ENCODE peak calls at places on chromosomes 4 and X, in seven cellular contexts. F is CD4-positive, alpha-beta T cell; P is stomach; G is HepG2; C is fibroblast of lung; B is breast epithelium; K is H9. S is an unnamed sample.

GRCh38 chrX:129609395-129609794 is 45.4 kb downstream of the APLN start:
- DNase-seq in P (no peak), K (no peak), C (no peak), B (no peak), G (no peak), F (no peak), S (no peak)

GRCh38 chr4:139665690-139666529 is at the start of gene MGST2:
- DNase-seq in F (peak; percentile 39), P (peak; percentile 86), K (peak; percentile 68), B (peak; percentile 35), C (peak; percentile 80), G (peak; percentile 98), S (peak; percentile 87)

GRCh38 chrX:19625612-19626011 is 110.3 kb upstream of the MAP3K15 start:
- DNase-seq in F (peak; percentile 34), K (no peak), C (peak; percentile 23), B (no peak), P (no peak), G (no peak), S (no peak)

GRCh38 chr4:93897559-93897958 is 69.0 kb downstream of the ATOH1 start:
- DNase-seq in P (no peak), B (no peak), G (peak; percentile 3), C (no peak), K (no peak), F (no peak), S (no peak)

GRCh38 chrX:51484616-51485015 is 11.8 kb downstream of the NUDT11 start:
- DNase-seq in K (no peak), B (no peak), F (no peak), P (no peak), G (no peak), C (no peak), S (no peak)

GRCh38 chr4:169254546-169254983 is 16.2 kb downstream of the SH3RF1 start:
- DNase-seq in P (no peak), G (peak; percentile 67), C (peak; percentile 90), K (no peak), B (no peak), F (no peak), S (peak; percentile 43)

GRCh38 chr4:48944252-48944651 is 37.7 kb upstream of the OCIAD2 start:
- DNase-seq in F (no peak), B (no peak), K (no peak), C (peak; percentile 71), P (peak; percentile 59), G (no peak), S (no peak)

GRCh38 chr4:130359537-130359936 is 1263.6 kb downstream of the C4orf33 start:
- DNase-seq in C (peak; percentile 9), G (peak; percentile 1), P (no peak), B (no peak), K (no peak), F (no peak), S (no peak)

GRCh38 chr4:55758570-55758969 is 61.0 kb upstream of the EXOC1L start:
- DNase-seq in B (no peak), P (no peak), F (no peak), G (no peak), K (no peak), C (no peak), S (no peak)

GRCh38 chrX:11499076-11500044 is 166.4 kb downstream of the ARHGAP6 start:
- DNase-seq in F (no peak), K (no peak), P (no peak), B (no peak), C (peak; percentile 81), G (no peak), S (no peak)
- H3K27me3 ChIP-seq in F (no peaks in the 10 kb centered on the region), K (no peaks in the 10 kb centered on the region), P (no peaks in the 10 kb centered on the region), B (peaks cover 6% of the 10 kb centered on the region), C (no peaks in the 10 kb centered on the region), G (no peaks in the 10 kb centered on the region), S (no peaks in the 10 kb centered on the region)

DNA sequence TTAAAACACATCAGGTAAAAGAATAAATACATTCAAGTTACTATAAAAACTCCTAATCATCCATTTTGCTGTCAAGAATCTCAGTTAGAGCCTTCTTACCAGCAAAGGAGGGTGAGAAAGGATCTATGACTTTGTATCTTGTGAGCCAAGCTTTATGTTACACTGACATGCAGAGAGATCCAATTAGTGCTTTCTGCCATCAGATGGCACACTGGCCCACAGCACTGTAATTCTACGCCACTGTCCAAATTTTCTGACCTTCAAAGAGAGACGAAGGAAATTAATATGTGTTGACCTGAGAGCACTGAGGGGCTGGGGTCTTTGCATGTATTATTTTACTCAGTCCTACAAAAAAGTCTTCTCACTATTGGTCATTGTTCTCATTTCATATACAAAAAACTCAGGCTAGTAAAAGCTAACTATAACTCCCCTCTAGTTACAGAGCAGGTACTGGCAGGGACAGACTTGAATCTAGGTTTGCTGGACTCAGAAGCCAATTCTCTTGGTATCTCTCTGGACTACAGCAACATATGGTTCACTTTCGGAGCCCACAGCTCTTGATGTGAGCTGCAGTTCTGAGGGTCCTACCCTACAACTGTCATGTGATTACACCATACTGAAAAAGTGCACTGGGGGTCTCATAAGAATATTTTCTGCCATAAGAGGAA is 157.6 kb downstream of the NR3C2 start:
- DNase-seq in P (no peak), C (peak; percentile 3), K (no peak), G (no peak), F (no peak), B (no peak), S (peak; percentile 44)
- TF ChIP-seq CTCF in P (peak; percentile 22), C (peak; percentile 18), K (peak; percentile 43), G (peak; percentile 50), F (no peak), B (no peak), S (no peak)

GRCh38 chr4:80196259-80197131 is 808 bp upstream of the PRDM8 start:
- DNase-seq in G (no peak), C (peak; percentile 40), B (no peak), F (no peak), K (peak; percentile 71), P (no peak), S (no peak)
- H3K27me3 ChIP-seq in G (peaks cover 1% of the 10 kb centered on the region), C (no peaks in the 10 kb centered on the region), B (peaks cover 83% of the 10 kb centered on the region), F (peaks cover 13% of the 10 kb centered on the region), K (peaks cover 94% of the 10 kb centered on the region), P (no peaks in the 10 kb centered on the region), S (peaks cover 5% of the 10 kb centered on the region)

DNA sequence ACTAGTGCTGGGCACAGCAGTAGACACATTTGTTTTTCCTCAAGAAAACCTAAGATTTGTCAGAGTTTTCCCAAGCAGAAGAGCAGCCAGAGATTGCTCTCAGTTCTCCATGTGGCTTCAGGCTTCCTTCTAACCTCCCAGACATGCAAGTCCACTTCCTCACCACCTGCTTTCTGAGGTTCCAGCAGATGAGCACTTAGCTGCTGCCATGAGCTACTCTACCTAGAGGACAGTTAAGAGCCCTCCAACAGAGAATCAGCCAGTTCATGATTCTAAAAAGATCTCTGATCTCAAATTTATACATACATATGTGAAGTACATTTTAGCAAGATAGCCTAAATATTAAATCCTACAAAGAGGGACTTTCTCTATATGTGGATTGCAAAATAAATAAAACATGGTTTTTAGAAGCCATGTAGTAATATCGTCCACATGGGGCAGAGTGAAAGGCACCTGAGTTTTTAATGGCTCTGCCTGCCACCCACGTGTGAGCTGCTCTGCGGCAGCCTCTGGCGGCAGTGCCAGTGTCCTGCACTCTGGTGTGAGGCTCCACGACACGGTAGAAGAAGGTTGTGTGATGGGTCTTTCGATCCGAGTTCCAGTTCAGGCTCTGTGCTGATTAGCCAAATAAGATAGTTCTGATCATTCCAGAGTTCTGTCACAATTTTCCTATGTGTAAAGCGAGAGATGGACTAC is 10.3 kb downstream of the CYP4V2 start:
- DNase-seq in P (peak; percentile 67), F (peak; percentile 64), K (peak; percentile 74), B (no peak), C (no peak), G (peak; percentile 59), S (peak; percentile 33)
- TF ChIP-seq CTCF in P (peak; percentile 69), F (peak; percentile 81), K (peak; percentile 85), B (peak; percentile 59), C (peak; percentile 67), G (peak; percentile 82), S (peak; percentile 41)

DNA sequence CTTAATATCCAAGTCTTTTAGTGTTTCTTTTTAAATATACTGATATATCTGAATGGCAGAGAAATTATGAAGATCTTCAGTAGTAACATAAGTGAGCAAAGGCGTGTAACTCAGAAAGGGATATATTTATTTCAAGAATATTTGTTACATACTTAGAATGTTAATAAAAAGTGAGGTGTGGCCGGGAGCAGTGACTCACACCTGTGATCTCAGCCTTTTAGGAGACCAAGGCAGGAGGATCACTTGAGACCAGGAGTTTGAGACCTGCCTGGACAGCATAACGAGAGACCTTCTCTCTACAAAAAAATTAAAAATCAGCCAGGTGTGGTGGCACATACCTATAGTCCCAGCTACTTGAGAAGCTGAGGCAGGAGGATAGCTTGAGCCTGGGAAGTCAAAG is 651.0 kb downstream of the ADGRL3 start:
- DNase-seq in K (no peak), G (no peak), B (no peak), P (no peak), C (no peak), F (no peak), S (no peak)
- H3K27me3 ChIP-seq in K (no peaks in the 10 kb centered on the region), G (no peaks in the 10 kb centered on the region), B (no peaks in the 10 kb centered on the region), P (no peaks in the 10 kb centered on the region), C (no peaks in the 10 kb centered on the region), F (no peaks in the 10 kb centered on the region), S (no peaks in the 10 kb centered on the region)

GRCh38 chr4:57109847-57110634 is at the start of gene IGFBP7:
- DNase-seq in P (peak; percentile 58), K (no peak), B (no peak), G (no peak), C (peak; percentile 55), F (no peak), S (peak; percentile 43)
- TF ChIP-seq CTCF in P (no peak), K (no peak), B (no peak), G (no peak), C (no peak), F (no peak), S (no peak)